ENCODE peak calls at places on chromosomes 7 and 10, in nine cellular contexts. E is tibial nerve, C is stomach, I is SK-N-SH, P is suprapubic skin, N is A549, G is ovary, D is GM12878, O is esophagus muscularis mucosa. U is an unnamed sample.

GRCh38 chr10:133128126-133129081 is 31.6 kb upstream of the KNDC1 start:
- DNase-seq in E (peak), C (no peak), I (no peak), P (no peak), N (no peak), G (no peak), D (no peak), O (no peak), U (peak)

GRCh38 chr10:35378547-35379210 is 42.4 kb downstream of the CCNY start:
- DNase-seq in E (no peak), C (no peak), I (no peak), P (no peak), N (no peak), G (no peak), D (no peak), O (no peak), U (no peak)

GRCh38 chr7:1103009-1103788 is 15.3 kb downstream of the GPER1 start:
- DNase-seq in E (no peak), C (no peak), I (no peak), P (no peak), N (no peak), G (no peak), D (peak), O (no peak), U (no peak)

GRCh38 chr10:133457100-133457841 is 3.5 kb downstream of the SCART1 start:
- DNase-seq in E (no peak), C (peak), I (no peak), P (peak), N (no peak), G (no peak), D (no peak), O (peak), U (no peak)

GRCh38 chr10:30091136-30091535 is 31.8 kb upstream of the JCAD start:
- DNase-seq in E (no peak), C (no peak), I (no peak), P (no peak), N (no peak), G (no peak), D (no peak), O (no peak), U (no peak)

GRCh38 chr7:43764039-43764789 is 5.7 kb downstream of the BLVRA start:
- DNase-seq in E (peak), C (peak), I (no peak), P (no peak), N (peak), G (peak), D (no peak), O (peak), U (peak)

GRCh38 chr10:94002156-94002555 is 8.4 kb downstream of the PLCE1 start:
- DNase-seq in E (no peak), C (no peak), I (no peak), P (no peak), N (no peak), G (no peak), D (no peak), O (no peak), U (peak)

GRCh38 chr7:121505021-121505420 is 108.9 kb upstream of the FAM3C start:
- DNase-seq in E (no peak), C (no peak), I (no peak), P (no peak), N (peak), G (no peak), D (no peak), O (no peak), U (no peak)

GRCh38 chr10:98340261-98340675 is 72.3 kb upstream of the LOXL4 start:
- DNase-seq in E (no peak), C (no peak), I (no peak), P (no peak), N (no peak), G (no peak), D (peak), O (no peak), U (no peak)

GRCh38 chr10:3126741-3127342 is 45.7 kb downstream of the PITRM1 start:
- DNase-seq in E (no peak), C (no peak), I (no peak), P (no peak), N (no peak), G (no peak), D (no peak), O (no peak), U (peak)

GRCh38 chr7:149021725-149022062 is 6.6 kb downstream of the PDIA4 start:
- DNase-seq in E (no peak), C (no peak), I (no peak), P (no peak), N (no peak), G (no peak), D (no peak), O (no peak), U (no peak)

GRCh38 chr10:85527610-85528317 is 838.8 kb downstream of the GRID1 start:
- DNase-seq in E (no peak), C (no peak), I (no peak), P (no peak), N (no peak), G (no peak), D (no peak), O (no peak), U (no peak)

GRCh38 chr10:113610636-113611601 is 52.9 kb downstream of the NRAP start:
- DNase-seq in E (no peak), C (no peak), I (no peak), P (no peak), N (no peak), G (no peak), D (no peak), O (no peak), U (no peak)

GRCh38 chr7:93115796-93116195 is 2.0 kb downstream of the SAMD9 start:
- DNase-seq in E (no peak), C (no peak), I (no peak), P (no peak), N (peak), G (no peak), D (no peak), O (no peak), U (no peak)

GRCh38 chr10:101018600-101019439 is 12.1 kb downstream of the PDZD7 start:
- DNase-seq in E (peak), C (peak), I (peak), P (peak), N (peak), G (peak), D (no peak), O (no peak), U (peak)

GRCh38 chr7:78127009-78127408 is 328.4 kb downstream of the PHTF2 start:
- DNase-seq in E (no peak), C (no peak), I (no peak), P (no peak), N (no peak), G (no peak), D (no peak), O (no peak), U (no peak)

GRCh38 chr7:128837521-128837921 is 7.3 kb downstream of the FLNC start:
- DNase-seq in E (no peak), C (no peak), I (no peak), P (no peak), N (no peak), G (peak), D (no peak), O (no peak), U (no peak)

GRCh38 chr7:131583430-131583829 is 27.0 kb upstream of the PODXL start:
- DNase-seq in E (no peak), C (no peak), I (no peak), P (no peak), N (no peak), G (no peak), D (no peak), O (no peak), U (no peak)

GRCh38 chr7:131586759-131587158 is 30.3 kb upstream of the PODXL start:
- DNase-seq in E (no peak), C (no peak), I (no peak), P (no peak), N (no peak), G (no peak), D (no peak), O (no peak), U (no peak)

GRCh38 chr7:131586259-131586658 is 29.8 kb upstream of the PODXL start:
- DNase-seq in E (no peak), C (peak), I (no peak), P (no peak), N (peak), G (no peak), D (no peak), O (no peak), U (peak)

GRCh38 chr7:131578602-131579001 is 22.2 kb upstream of the PODXL start:
- DNase-seq in E (no peak), C (no peak), I (no peak), P (no peak), N (no peak), G (no peak), D (no peak), O (no peak), U (no peak)

DNA sequence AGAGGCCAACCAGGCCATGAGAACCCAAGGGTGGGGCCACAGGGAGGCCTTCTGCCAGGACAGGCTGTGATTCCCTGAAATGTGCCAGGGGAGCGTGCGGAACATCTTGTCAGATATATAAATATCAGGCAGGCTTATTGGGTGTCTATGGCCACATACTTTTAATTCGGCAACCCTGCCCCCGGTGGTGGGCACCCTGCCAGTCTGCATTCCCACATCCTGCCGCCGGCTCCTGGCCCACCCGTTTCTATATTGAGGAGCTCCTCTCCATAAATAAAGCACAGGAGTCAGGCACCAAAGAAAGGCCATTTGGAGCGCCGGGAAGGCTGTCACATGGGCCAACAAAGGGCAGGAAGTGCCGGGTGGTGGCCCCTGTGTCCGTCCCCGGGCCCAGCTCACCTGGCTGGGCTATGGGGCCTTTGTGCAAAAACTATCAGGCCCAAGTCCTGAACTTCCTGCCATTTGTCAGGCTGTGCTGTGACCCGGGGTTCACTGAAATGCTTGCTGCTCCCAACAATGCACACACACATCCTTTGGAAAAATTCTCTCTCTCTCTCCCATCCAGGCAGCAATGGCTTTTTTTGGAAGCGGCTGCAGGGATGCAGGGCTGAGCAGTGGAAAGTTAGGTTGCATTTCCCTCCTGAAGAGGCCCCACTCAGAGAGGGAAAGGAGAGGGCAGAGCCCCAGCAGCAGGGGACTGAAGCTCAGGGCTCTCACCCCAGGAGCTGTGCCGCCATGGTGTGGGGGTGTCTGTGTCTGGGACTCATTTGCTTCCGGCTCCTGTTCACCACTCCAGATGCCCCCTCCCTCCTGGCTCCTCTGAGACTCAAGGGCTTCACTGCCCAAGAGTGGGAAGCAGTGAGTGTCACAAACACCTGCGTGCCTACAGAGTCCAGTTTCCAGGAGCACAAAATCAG is 25.1 kb upstream of the PODXL start:
- DNase-seq in E (no peak), C (peak), I (no peak), P (no peak), N (no peak), G (peak), D (no peak), O (no peak), U (no peak)
- TF ChIP-seq EP300 in E (no peak), C (no peak), I (no peak), P (no peak), N (no peak), G (no peak), D (no peak), O (no peak), U (no peak)

GRCh38 chr7:115406216-115406615 is 484.3 kb downstream of the MDFIC start:
- DNase-seq in E (no peak), C (no peak), I (no peak), P (no peak), N (no peak), G (no peak), D (no peak), O (no peak), U (no peak)

GRCh38 chr7:115410427-115410805 is 488.5 kb downstream of the MDFIC start:
- DNase-seq in E (no peak), C (no peak), I (no peak), P (no peak), N (no peak), G (no peak), D (no peak), O (no peak), U (no peak)

GRCh38 chr7:115409682-115410426 is 488.0 kb downstream of the MDFIC start:
- DNase-seq in E (no peak), C (no peak), I (no peak), P (no peak), N (no peak), G (no peak), D (no peak), O (no peak), U (no peak)

GRCh38 chr7:115410972-115411686 is 489.2 kb downstream of the MDFIC start:
- DNase-seq in E (no peak), C (no peak), I (no peak), P (no peak), N (no peak), G (no peak), D (no peak), O (no peak), U (no peak)
- TF ChIP-seq EP300 in E (no peak), C (no peak), I (no peak), P (no peak), N (no peak), G (no peak), D (peak), O (no peak), U (no peak)

GRCh38 chr7:99224263-99224947 is 16.5 kb upstream of the KPNA7 start:
- DNase-seq in E (no peak), C (peak), I (no peak), P (no peak), N (peak), G (no peak), D (peak), O (no peak), U (peak)
- TF ChIP-seq EP300 in E (no peak), C (no peak), I (no peak), P (no peak), N (no peak), G (no peak), D (no peak), O (no peak), U (no peak)

DNA sequence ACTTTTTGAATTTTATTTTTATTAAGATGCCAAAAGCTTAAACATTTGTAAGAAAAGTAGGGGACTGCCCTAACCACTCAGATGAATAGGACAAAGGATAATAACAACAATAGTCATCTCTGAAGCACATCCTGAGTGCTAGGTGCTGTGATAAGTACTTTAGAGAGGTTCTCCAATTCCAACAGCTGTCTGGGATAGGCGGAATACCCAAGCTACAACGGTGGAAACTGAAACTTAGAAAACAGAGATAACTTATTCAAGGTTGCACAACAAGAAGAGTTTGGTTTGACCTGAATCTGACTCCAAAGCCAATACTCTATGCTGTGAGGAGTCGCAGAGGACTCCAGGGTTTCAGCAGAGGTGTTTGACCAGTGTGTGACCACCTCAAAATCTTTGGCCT is 2.0 kb downstream of the RTKN2 start:
- DNase-seq in E (no peak), C (no peak), I (no peak), P (no peak), N (no peak), G (no peak), D (no peak), O (no peak), U (no peak)
- TF ChIP-seq EP300 in E (no peak), C (no peak), I (no peak), P (no peak), N (no peak), G (no peak), D (no peak), O (no peak), U (no peak)

DNA sequence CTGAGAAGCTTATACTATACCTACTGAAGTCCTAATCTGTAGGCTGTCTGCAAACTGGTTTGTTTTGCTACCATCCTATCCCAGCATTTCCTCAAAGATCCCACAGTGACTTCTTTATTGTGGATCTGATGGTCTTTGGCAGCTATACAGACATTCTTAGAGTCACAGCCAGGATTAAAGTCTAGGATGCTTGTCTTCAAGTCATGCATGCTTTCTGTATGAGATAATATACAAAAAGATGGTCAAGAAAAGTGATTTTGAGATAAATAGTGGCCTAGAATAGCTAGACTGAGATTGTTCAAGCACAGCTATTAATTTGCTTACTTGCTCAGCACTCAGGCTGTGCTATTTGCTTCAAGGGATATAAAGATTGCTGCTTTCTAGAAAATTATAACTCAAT is 454.4 kb downstream of the AUTS2 start:
- DNase-seq in E (no peak), C (no peak), I (no peak), P (no peak), N (no peak), G (no peak), D (no peak), O (no peak), U (no peak)
- TF ChIP-seq EP300 in E (no peak), C (no peak), I (peak), P (no peak), N (no peak), G (no peak), D (no peak), O (no peak), U (no peak)